ENCODE peak calls at places on chromosomes 11 and 22, in seven cellular contexts. L, C, D, Q, R, E and G are unnamed samples.
A peak's percentile ranks its signal among the peaks of the same experiment; 100 is the strongest.

GRCh38 chr22:37336474-37337028 is 54.2 kb downstream of the CYTH4 start:
- DNase-seq in L (no peak), C (peak; percentile 45), D (no peak), Q (no peak), R (no peak), E (no peak), G (no peak)

GRCh38 chr11:61098778-61099177 is 3.5 kb upstream of the CD5 start:
- DNase-seq in L (no peak), C (no peak), D (no peak), Q (no peak), R (no peak), E (no peak), G (no peak)

GRCh38 chr11:78583889-78584288 is 9.2 kb upstream of the NARS2 start:
- DNase-seq in L (no peak), C (no peak), D (no peak), Q (no peak), R (no peak), E (no peak), G (no peak)

GRCh38 chr22:32794449-32795213 is 6.9 kb upstream of the TIMP3 start:
- DNase-seq in L (no peak), C (no peak), D (no peak), Q (peak; percentile 54), R (no peak), E (no peak), G (no peak)

GRCh38 chr11:95095858-95096587 is 6.4 kb downstream of the ENDOD1 start:
- DNase-seq in L (peak; percentile 54), C (no peak), D (peak; percentile 75), Q (peak; percentile 53), R (no peak), E (no peak), G (no peak)

GRCh38 chr22:44020981-44021380 is 3.1 kb upstream of the PARVB start:
- DNase-seq in L (no peak), C (no peak), D (peak; percentile 11), Q (peak; percentile 67), R (no peak), E (no peak), G (no peak)

GRCh38 chr11:41784513-41785335 is 325.3 kb upstream of the LRRC4C start:
- DNase-seq in L (no peak), C (peak; percentile 34), D (peak; percentile 98), Q (no peak), R (no peak), E (no peak), G (no peak)

GRCh38 chr11:44261800-44262591 is 47.9 kb downstream of the ALX4 start:
- DNase-seq in L (no peak), C (no peak), D (peak; percentile 58), Q (no peak), R (no peak), E (no peak), G (no peak)

GRCh38 chr11:132772712-132773545 is 759.4 kb downstream of the OPCML start:
- DNase-seq in L (no peak), C (no peak), D (no peak), Q (no peak), R (no peak), E (no peak), G (no peak)

GRCh38 chr11:34488855-34489557 is 24.6 kb downstream of the ELF5 start:
- DNase-seq in L (no peak), C (no peak), D (no peak), Q (no peak), R (no peak), E (no peak), G (no peak)

GRCh38 chr11:59866397-59866796 is at the start of gene TCN1:
- DNase-seq in L (peak; percentile 35), C (no peak), D (peak; percentile 85), Q (no peak), R (no peak), E (no peak), G (no peak)

GRCh38 chr22:33823552-33823951 is 96.7 kb downstream of the LARGE1 start:
- DNase-seq in L (peak; percentile 37), C (no peak), D (no peak), Q (peak; percentile 45), R (no peak), E (no peak), G (no peak)

GRCh38 chr11:84419576-84419975 is 1133.4 kb upstream of the CCDC90B start:
- DNase-seq in L (no peak), C (no peak), D (no peak), Q (no peak), R (no peak), E (no peak), G (no peak)

GRCh38 chr11:16469968-16470367 is 113.6 kb upstream of the SOX6 start:
- DNase-seq in L (no peak), C (no peak), D (no peak), Q (no peak), R (no peak), E (no peak), G (no peak)

GRCh38 chr11:132278801-132279574 is 908.6 kb downstream of the NTM start:
- DNase-seq in L (peak; percentile 31), C (no peak), D (peak; percentile 29), Q (peak; percentile 72), R (no peak), E (no peak), G (no peak)

GRCh38 chr11:131217313-131218297 is 152.8 kb upstream of the NTM start:
- DNase-seq in L (no peak), C (no peak), D (peak; percentile 27), Q (peak; percentile 21), R (no peak), E (no peak), G (no peak)

DNA sequence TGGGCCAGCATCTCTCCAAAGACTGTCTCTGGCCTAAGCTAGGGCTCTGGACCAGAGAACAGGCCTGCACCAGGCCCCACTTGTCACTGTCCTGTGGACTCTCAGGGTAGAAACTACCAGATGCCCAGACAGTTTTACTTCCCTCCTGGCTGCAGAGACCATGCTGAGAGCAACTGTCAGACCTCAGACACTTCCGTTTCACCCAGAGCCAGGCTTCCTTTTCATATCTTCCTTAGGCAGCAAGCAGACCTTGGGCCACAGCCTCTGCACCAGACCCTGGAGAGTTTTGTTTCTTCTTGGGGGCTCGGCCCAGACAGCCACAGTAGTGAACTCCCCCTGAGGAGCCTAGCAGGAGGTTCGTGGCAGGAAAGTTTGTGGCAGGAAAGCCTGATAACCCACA is 12.1 kb upstream of the FCHSD2 start:
- DNase-seq in L (no peak), C (peak; percentile 67), D (no peak), Q (no peak), R (peak; percentile 7), E (no peak), G (no peak)
- H3K4me3 ChIP-seq in L (no peak overlapping the region), C (no peak overlapping the region), D (no peak overlapping the region), Q (no peak overlapping the region), R (no peak overlapping the region), E (no peak overlapping the region), G (no peak overlapping the region)

GRCh38 chr11:68479390-68479789 is 18.8 kb downstream of the PPP6R3 start:
- DNase-seq in L (no peak), C (no peak), D (no peak), Q (no peak), R (no peak), E (no peak), G (no peak)

GRCh38 chr11:68481579-68482240 is 21.2 kb downstream of the PPP6R3 start:
- DNase-seq in L (no peak), C (no peak), D (no peak), Q (no peak), R (no peak), E (no peak), G (no peak)

GRCh38 chr11:68480855-68481510 is 20.4 kb downstream of the PPP6R3 start:
- DNase-seq in L (no peak), C (no peak), D (no peak), Q (no peak), R (no peak), E (no peak), G (no peak)

GRCh38 chr11:68480193-68480592 is 19.6 kb downstream of the PPP6R3 start:
- DNase-seq in L (no peak), C (no peak), D (no peak), Q (no peak), R (no peak), E (no peak), G (no peak)
- H3K4me3 ChIP-seq in L (no peak overlapping the region), C (no peak overlapping the region), D (no peak overlapping the region), Q (no peak overlapping the region), R (no peak overlapping the region), E (peak overlapping the region; percentile 2), G (no peak overlapping the region)

GRCh38 chr22:19760652-19761002 is at the start of gene TBX1:
- DNase-seq in L (no peak), C (no peak), D (no peak), Q (no peak), R (no peak), E (no peak), G (no peak)
- H3K4me3 ChIP-seq in L (no peak within 1 kb of the TSS), C (no peak within 1 kb of the TSS), D (peak within 1 kb of the TSS; percentile 66), Q (peak within 1 kb of the TSS; percentile 9), R (no peak within 1 kb of the TSS), E (peak within 1 kb of the TSS; percentile 51), G (no peak within 1 kb of the TSS)

DNA sequence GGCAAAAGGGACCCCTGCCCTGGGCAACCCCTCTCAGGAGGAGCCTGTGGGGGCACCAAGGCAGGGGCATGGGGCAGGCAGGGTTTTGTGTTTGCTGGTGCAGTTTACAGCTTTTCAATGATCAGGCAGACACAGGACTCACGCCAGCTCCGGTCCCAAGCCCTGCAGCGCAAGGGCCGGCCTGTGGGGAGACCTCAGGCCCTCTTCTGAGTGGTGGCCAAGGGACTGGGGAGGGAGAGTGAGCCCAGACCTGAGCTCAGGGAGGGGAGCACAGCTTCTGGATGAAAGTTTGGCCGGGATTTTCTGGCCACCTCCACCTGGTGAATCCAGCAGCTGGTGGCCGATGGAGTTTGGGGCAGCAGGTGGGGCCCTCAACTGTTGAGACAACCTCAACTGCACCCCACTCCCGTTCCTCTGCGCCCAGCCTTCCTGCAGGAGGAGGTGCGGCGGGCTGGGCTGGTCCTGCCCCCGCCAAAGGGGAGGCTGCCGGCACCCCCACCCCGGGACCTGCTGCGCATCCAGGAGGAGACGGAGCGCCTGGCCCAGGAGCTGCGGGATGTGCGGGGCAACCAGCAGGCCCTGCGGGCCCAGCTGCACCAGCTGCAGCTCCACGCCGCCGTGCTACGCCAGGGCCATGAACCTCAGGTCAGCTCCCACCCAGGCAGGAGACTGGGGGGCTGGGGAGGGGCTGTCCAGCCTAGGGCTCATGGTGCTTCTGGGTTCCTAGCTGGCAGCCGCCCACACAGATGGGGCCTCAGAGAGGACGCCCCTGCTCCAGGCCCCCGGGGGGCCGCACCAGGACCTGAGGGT is 3.6 kb downstream of the TCIRG1 start:
- DNase-seq in L (no peak), C (no peak), D (no peak), Q (no peak), R (no peak), E (no peak), G (no peak)
- H3K4me3 ChIP-seq in L (no peak overlapping the region), C (no peak overlapping the region), D (no peak overlapping the region), Q (no peak overlapping the region), R (no peak overlapping the region), E (no peak overlapping the region), G (peak overlapping the region; percentile 70)